ENCODE peak calls at places on chromosomes 12 and 14, in five cellular contexts. E is endodermal cell; R is body of pancreas; N is suprapubic skin; U is CD8-positive, alpha-beta T cell. Q is an unnamed sample.
A peak's percentile ranks its signal among the peaks of the same experiment; 100 is the strongest.

GRCh38 chr12:5073838-5074237 is 30.2 kb downstream of the KCNA5 start:
- DNase-seq in E (peak; percentile 80), R (no peak), N (no peak), U (no peak), Q (no peak)

GRCh38 chr12:64675795-64676194 is 65.5 kb downstream of the RASSF3 start:
- DNase-seq in E (no peak), R (peak; percentile 71), N (no peak), U (no peak), Q (no peak)

GRCh38 chr12:118337194-118337838 is 35.4 kb downstream of the TAOK3 start:
- DNase-seq in E (no peak), R (no peak), N (no peak), U (no peak), Q (no peak)

GRCh38 chr12:132305991-132306884 is 23.2 kb downstream of the GALNT9 start:
- DNase-seq in E (no peak), R (no peak), N (no peak), U (no peak), Q (no peak)

GRCh38 chr12:122023339-122024131 is 1.9 kb downstream of the BCL7A start:
- DNase-seq in E (peak; percentile 85), R (peak; percentile 85), N (no peak), U (peak; percentile 20), Q (no peak)

GRCh38 chr12:30797689-30798088 is 42.9 kb upstream of the CAPRIN2 start:
- DNase-seq in E (no peak), R (no peak), N (no peak), U (no peak), Q (no peak)

GRCh38 chr12:113162102-113163029 is 12.8 kb downstream of the CFAP73 start:
- DNase-seq in E (peak; percentile 87), R (peak; percentile 68), N (no peak), U (no peak), Q (no peak)

GRCh38 chr14:68840454-68840853 is 47.6 kb upstream of the ZFP36L1 start:
- DNase-seq in E (no peak), R (no peak), N (no peak), U (no peak), Q (no peak)

GRCh38 chr14:36556811-36557433 is 25.5 kb downstream of the NKX2-8 start:
- DNase-seq in E (peak; percentile 75), R (peak; percentile 37), N (no peak), U (no peak), Q (no peak)

GRCh38 chr12:73301530-73301929 is 1029.4 kb downstream of the TRHDE start:
- DNase-seq in E (no peak), R (no peak), N (no peak), U (no peak), Q (no peak)

GRCh38 chr12:14845350-14845750 is 2.0 kb upstream of the ART4 start:
- DNase-seq in E (peak; percentile 82), R (peak; percentile 65), N (no peak), U (peak; percentile 54), Q (no peak)

GRCh38 chr14:79370969-79371368 is 840.3 kb downstream of the DIO2 start:
- DNase-seq in E (no peak), R (no peak), N (no peak), U (no peak), Q (no peak)

GRCh38 chr14:79333198-79333546 is 878.1 kb downstream of the DIO2 start:
- DNase-seq in E (no peak), R (no peak), N (no peak), U (no peak), Q (no peak)

GRCh38 chr12:79058342-79058741 is 193.8 kb downstream of the SYT1 start:
- DNase-seq in E (no peak), R (no peak), N (no peak), U (no peak), Q (no peak)

GRCh38 chr12:31868980-31869379 is 90.2 kb upstream of the RESF1 start:
- DNase-seq in E (no peak), R (peak; percentile 85), N (no peak), U (no peak), Q (no peak)

GRCh38 chr12:57605308-57606015 is 838 bp downstream of the DTX3 start:
- DNase-seq in E (peak; percentile 85), R (no peak), N (no peak), U (no peak), Q (no peak)

GRCh38 chr12:76329163-76329562 is 19.1 kb downstream of the BBS10 start:
- DNase-seq in E (no peak), R (no peak), N (no peak), U (no peak), Q (no peak)

GRCh38 chr14:63710497-63710896 is 17.4 kb downstream of the SGPP1 start:
- DNase-seq in E (no peak), R (no peak), N (no peak), U (no peak), Q (no peak)

GRCh38 chr12:120472521-120472920 is 3.0 kb upstream of the SRSF9 start:
- DNase-seq in E (no peak), R (no peak), N (no peak), U (no peak), Q (no peak)

GRCh38 chr12:132986885-132987225 is 688 bp downstream of the ZNF26 start:
- DNase-seq in E (no peak), R (no peak), N (no peak), U (no peak), Q (no peak)

GRCh38 chr12:131199221-131199620 is 245.5 kb downstream of the ADGRD1 start:
- DNase-seq in E (no peak), R (no peak), N (no peak), U (no peak), Q (no peak)

GRCh38 chr14:72559227-72559626 is 334.7 kb downstream of the DPF3 start:
- DNase-seq in E (peak; percentile 55), R (no peak), N (no peak), U (no peak), Q (no peak)

GRCh38 chr12:106791531-106791930 is 17.0 kb downstream of the RIC8B start:
- DNase-seq in E (no peak), R (no peak), N (no peak), U (no peak), Q (no peak)

GRCh38 chr14:68585690-68586089 is 207.2 kb downstream of the ZFP36L1 start:
- DNase-seq in E (no peak), R (no peak), N (no peak), U (no peak), Q (no peak)

GRCh38 chr14:71089974-71090373 is 182.7 kb downstream of the PCNX1 start:
- DNase-seq in E (no peak), R (no peak), N (no peak), U (no peak), Q (no peak)

GRCh38 chr12:110579239-110579888 is 3.8 kb downstream of the PPTC7 start:
- DNase-seq in E (peak; percentile 49), R (no peak), N (no peak), U (no peak), Q (no peak)
- H3K4me1 ChIP-seq in E (no peaks in the 10 kb centered on the region), R (peaks cover 64% of the 10 kb centered on the region), N (peaks cover 74% of the 10 kb centered on the region), U (peaks cover 68% of the 10 kb centered on the region), Q (peaks cover 32% of the 10 kb centered on the region)

GRCh38 chr12:13135336-13136178 is 32.1 kb upstream of the GSG1 start:
- DNase-seq in E (peak; percentile 86), R (peak; percentile 58), N (peak; percentile 92), U (no peak), Q (no peak)
- H3K27ac ChIP-seq in E (no peak overlapping the region), R (peak overlapping the region; percentile 64), N (peak overlapping the region; percentile 80), U (no peak overlapping the region), Q (peak overlapping the region; percentile 83)

DNA sequence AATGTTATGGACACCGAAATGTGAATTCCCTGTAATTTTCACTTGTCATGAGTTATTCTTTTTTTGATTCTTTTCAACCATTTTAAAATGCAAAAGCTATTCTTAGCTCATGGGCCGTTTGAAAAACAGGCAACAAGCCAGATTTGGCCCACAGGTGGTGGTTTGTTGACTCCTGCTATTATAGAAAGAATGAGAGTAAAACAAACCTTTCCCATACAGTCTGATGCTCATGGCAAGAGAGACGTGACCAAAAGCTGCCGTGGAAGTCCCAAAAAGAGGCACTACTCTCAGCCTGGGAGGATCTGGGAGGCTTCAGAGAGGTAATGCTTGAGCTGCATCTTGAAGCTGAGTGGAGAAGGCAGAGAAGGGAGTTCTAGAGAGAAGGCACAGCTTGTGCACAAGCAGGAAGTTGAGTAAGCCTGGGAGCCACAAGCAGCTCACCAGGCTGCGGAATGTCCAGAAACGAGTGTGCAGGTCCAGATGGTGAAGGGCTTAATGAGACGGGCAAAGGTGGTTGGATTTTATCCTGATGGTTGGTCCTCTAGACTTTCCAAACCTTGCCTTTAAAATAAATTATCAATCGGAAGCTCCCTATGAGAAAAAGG is 9.6 kb downstream of the PLXNC1 start:
- DNase-seq in E (no peak), R (no peak), N (no peak), U (no peak), Q (no peak)
- H3K4me3 ChIP-seq in E (no peak overlapping the region), R (no peak overlapping the region), N (no peak overlapping the region), U (no peak overlapping the region), Q (no peak overlapping the region)

GRCh38 chr12:52212701-52213540 is 20.1 kb upstream of the KRT7 start:
- DNase-seq in E (peak; percentile 48), R (no peak), N (peak; percentile 66), U (no peak), Q (no peak)

GRCh38 chr12:52215587-52216031 is 17.4 kb upstream of the KRT7 start:
- DNase-seq in E (peak; percentile 77), R (peak; percentile 34), N (peak; percentile 65), U (no peak), Q (no peak)

GRCh38 chr12:52213541-52214420 is 19.3 kb upstream of the KRT7 start:
- DNase-seq in E (peak; percentile 99), R (peak; percentile 91), N (peak; percentile 78), U (peak; percentile 45), Q (no peak)

GRCh38 chr12:52216107-52216506 is 16.9 kb upstream of the KRT7 start:
- DNase-seq in E (peak; percentile 70), R (peak; percentile 11), N (peak; percentile 38), U (no peak), Q (no peak)

DNA sequence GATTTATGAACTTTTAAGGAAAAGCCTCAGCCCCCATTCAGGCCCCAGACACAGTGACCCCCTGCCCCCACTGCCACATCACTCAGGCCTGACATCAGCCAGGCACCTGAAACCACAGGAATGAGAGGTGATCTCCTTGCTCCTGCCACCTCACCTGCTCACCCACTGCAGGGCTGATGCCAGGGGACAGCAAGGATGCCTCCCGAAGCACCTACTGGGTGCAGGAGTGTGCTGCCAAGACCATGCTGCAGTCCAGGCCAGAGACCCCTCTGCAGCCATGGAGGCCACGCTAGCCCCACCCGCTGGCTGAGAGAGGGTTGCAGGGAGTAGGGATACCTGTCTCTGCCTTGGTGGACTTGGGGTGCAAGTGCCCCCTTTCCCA is 18.6 kb upstream of the KRT7 start:
- DNase-seq in E (peak; percentile 76), R (peak; percentile 12), N (peak; percentile 59), U (no peak), Q (no peak)
- H3K4me1 ChIP-seq in E (no peaks in the 10 kb centered on the region), R (peaks cover 66% of the 10 kb centered on the region), N (peaks cover 68% of the 10 kb centered on the region), U (no peaks in the 10 kb centered on the region), Q (peaks cover 79% of the 10 kb centered on the region)

GRCh38 chr12:124720687-124721500 is 142.8 kb downstream of the SCARB1 start:
- DNase-seq in E (no peak), R (peak; percentile 29), N (no peak), U (no peak), Q (no peak)
- H3K27ac ChIP-seq in E (peak overlapping the region; percentile 31), R (peak overlapping the region; percentile 60), N (peak overlapping the region; percentile 47), U (no peak overlapping the region), Q (peak overlapping the region; percentile 68)

DNA sequence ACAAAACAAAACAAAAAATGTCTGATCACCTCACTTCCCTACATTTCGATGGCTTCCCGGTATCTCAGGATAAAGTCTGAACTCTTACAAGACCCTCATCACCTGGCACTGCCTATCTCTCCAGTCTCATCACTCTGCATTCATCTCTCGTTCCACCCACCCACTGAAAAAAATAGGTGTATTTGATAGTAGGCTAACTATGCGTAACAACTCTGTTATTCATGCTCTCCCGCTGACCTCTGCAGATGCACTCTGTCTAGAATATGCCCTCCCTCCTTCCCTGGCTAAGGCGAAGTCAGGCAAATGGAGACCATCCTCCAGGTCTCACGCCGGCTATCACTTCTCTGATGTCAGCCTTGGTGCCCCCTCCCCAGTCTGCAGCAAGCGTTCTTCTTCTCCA is 44.9 kb downstream of the EFCAB11 start:
- DNase-seq in E (no peak), R (no peak), N (no peak), U (no peak), Q (no peak)
- H3K4me3 ChIP-seq in E (no peak overlapping the region), R (no peak overlapping the region), N (no peak overlapping the region), U (no peak overlapping the region), Q (no peak overlapping the region)

Q was measured in esophagus squamous epithelium.